ENCODE peak calls at places on chromosomes 12 and 14, in eight cellular contexts. Q is HepG2, S is IMR-90, K is body of pancreas, D is sigmoid colon, U is esophagus squamous epithelium, G is tibial nerve, A is transverse colon. W is an unnamed sample.

GRCh38 chr12:95228617-95229016 is 11.0 kb downstream of the VEZT start:
- DNase-seq in Q (no peak), S (no peak), K (no peak), D (no peak), U (no peak), G (no peak), A (no peak), W (no peak)

GRCh38 chr14:68942281-68943035 is 36.6 kb downstream of the ACTN1 start:
- DNase-seq in Q (no peak), S (peak), K (no peak), D (no peak), U (no peak), G (no peak), A (no peak), W (no peak)

GRCh38 chr12:31874961-31875608 is 84.1 kb upstream of the RESF1 start:
- DNase-seq in Q (no peak), S (peak), K (peak), D (peak), U (peak), G (no peak), A (peak), W (peak)

GRCh38 chr14:64726585-64726890 is 22.3 kb downstream of the PLEKHG3 start:
- DNase-seq in Q (no peak), S (peak), K (peak), D (peak), U (no peak), G (no peak), A (peak), W (no peak)

GRCh38 chr12:32450363-32450762 is 51.0 kb downstream of the FGD4 start:
- DNase-seq in Q (no peak), S (no peak), K (no peak), D (no peak), U (no peak), G (no peak), A (no peak), W (no peak)

GRCh38 chr12:95857151-95857550 is 1.6 kb upstream of the SNRPF start:
- DNase-seq in Q (peak), S (no peak), K (no peak), D (no peak), U (no peak), G (no peak), A (no peak), W (no peak)

GRCh38 chr12:88207921-88208640 is 66.0 kb downstream of the TMTC3 start:
- DNase-seq in Q (no peak), S (peak), K (no peak), D (no peak), U (no peak), G (no peak), A (no peak), W (no peak)

GRCh38 chr12:109701064-109701463 is 12.6 kb upstream of the FAM222A start:
- DNase-seq in Q (no peak), S (no peak), K (no peak), D (no peak), U (no peak), G (no peak), A (no peak), W (no peak)

GRCh38 chr12:123712780-123713319 is 697 bp downstream of the ATP6V0A2 start:
- DNase-seq in Q (peak), S (no peak), K (no peak), D (no peak), U (no peak), G (no peak), A (no peak), W (no peak)

GRCh38 chr12:123715151-123715676 is 3.1 kb downstream of the ATP6V0A2 start:
- DNase-seq in Q (no peak), S (peak), K (no peak), D (no peak), U (no peak), G (no peak), A (no peak), W (no peak)

GRCh38 chr12:123713398-123714301 is 1.5 kb downstream of the ATP6V0A2 start:
- DNase-seq in Q (peak), S (peak), K (peak), D (no peak), U (no peak), G (no peak), A (peak), W (no peak)

DNA sequence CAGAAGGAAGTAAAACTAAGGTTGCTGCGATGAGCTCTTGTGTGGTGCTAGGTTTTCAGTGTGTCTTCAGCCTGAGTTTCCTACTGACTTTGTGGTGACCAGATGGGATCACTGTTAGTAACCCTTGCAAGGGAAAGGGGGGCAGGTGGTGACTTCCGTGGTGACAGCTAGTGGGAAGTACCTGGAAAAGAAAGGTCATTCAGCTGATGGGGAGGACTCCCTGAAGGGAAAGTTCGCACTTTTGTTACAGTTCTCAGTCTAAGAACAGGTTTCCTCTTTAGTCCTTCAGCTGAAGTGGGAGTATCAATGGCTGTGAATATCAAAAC is 2.1 kb downstream of the ATP6V0A2 start:
- DNase-seq in Q (no peak), S (no peak), K (no peak), D (no peak), U (no peak), G (no peak), A (no peak), W (no peak)
- TF ChIP-seq POLR2A in Q (no peak), S (no peak), K (no peak), D (no peak), U (no peak), G (no peak), A (no peak), W (no peak)

DNA sequence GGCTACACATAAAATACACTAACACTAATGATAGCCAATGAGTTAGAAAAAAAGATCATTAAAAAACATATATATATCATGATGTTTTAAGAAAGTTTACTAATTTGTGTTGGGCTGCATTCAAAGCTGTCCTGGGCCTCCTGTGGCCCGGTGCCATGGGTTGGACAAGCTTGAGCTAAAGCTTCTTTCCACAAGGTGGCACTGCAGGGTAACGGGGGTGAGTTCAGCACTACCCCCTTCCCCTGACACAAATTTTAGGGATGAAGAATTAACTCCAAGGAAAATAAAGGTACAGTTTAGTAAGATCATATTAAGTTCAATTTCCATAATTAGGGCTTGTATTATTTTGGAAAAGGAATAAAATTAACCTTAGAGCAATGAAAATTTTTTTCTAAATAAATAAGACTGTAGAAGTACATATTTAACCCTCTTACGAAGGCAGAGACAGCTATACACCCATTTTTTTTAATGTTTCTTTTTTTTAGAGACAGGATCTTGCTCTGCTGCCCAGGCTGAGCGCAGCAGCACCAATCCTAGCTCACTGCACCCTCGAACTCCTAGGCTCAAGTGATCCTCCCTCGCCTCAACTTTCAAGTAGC is 38.9 kb downstream of the PPP1R13B start:
- DNase-seq in Q (peak), S (peak), K (peak), D (peak), U (no peak), G (peak), A (peak), W (peak)
- TF ChIP-seq CTCF in Q (peak), S (peak), K (peak), D (peak), U (peak), G (peak), A (peak), W (peak)

GRCh38 chr14:33629721-33630287 is 321.1 kb downstream of the EGLN3 start:
- DNase-seq in Q (no peak), S (no peak), K (no peak), D (no peak), U (no peak), G (no peak), A (no peak), W (no peak)
- TF ChIP-seq POLR2A in Q (no peak), S (no peak), K (no peak), D (no peak), U (no peak), G (no peak), A (no peak), W (no peak)

GRCh38 chr14:88492272-88493089 is 62.3 kb downstream of the PTPN21 start:
- DNase-seq in Q (peak), S (peak), K (peak), D (peak), U (peak), G (peak), A (peak), W (no peak)
- TF ChIP-seq CTCF in Q (peak), S (peak), K (peak), D (peak), U (peak), G (peak), A (peak), W (peak)

GRCh38 chr14:100081997-100082625 is 16.9 kb downstream of the EVL start:
- DNase-seq in Q (no peak), S (no peak), K (no peak), D (no peak), U (no peak), G (no peak), A (no peak), W (no peak)

GRCh38 chr14:100080206-100080605 is 15.0 kb downstream of the EVL start:
- DNase-seq in Q (no peak), S (no peak), K (no peak), D (no peak), U (no peak), G (no peak), A (no peak), W (no peak)

GRCh38 chr14:100083706-100084105 is 18.5 kb downstream of the EVL start:
- DNase-seq in Q (no peak), S (peak), K (no peak), D (no peak), U (no peak), G (no peak), A (no peak), W (no peak)

GRCh38 chr14:100084591-100084990 is 19.4 kb downstream of the EVL start:
- DNase-seq in Q (no peak), S (no peak), K (no peak), D (no peak), U (no peak), G (no peak), A (no peak), W (no peak)

GRCh38 chr14:100082723-100083122 is 17.5 kb downstream of the EVL start:
- DNase-seq in Q (no peak), S (no peak), K (no peak), D (no peak), U (no peak), G (no peak), A (no peak), W (no peak)
- TF ChIP-seq POLR2A in Q (no peak), S (no peak), K (no peak), D (no peak), U (no peak), G (no peak), A (no peak), W (no peak)

DNA sequence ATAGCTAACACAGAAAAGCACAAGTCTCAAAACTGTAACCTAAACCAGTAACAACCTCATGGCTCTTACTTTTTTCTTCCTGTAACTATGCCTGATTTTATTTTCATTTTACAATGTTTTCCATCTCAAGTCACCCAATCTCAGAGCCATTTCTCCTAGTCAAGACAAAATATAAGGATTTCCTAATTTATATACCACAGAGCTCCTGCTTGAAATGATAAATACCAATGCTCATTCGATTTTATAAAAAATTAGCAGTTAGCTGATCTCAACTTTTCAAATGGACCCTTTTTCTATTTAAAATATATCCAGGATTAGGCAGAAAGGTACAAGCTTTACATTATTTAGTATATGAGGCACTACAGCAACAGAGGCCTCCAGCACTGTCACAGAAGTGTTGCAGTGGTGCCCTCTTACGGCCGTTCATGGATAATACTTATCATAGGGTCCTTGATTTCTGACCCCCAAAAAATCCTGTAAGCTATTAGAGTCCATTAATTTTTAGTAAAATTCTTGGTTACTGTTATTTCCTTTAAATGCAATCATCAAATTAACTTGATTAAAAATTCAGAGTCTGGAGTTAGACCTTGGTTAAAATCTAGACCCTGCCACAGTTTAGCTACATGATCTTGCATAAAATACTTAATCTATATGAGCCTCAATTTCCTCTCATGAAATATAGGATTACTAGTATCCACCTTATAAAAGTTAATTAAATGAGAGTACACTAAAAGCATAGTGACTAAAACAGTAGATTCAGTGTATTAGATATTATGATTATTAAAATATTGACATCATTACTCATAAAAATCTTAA is 68.3 kb downstream of the SEC23A start:
- DNase-seq in Q (peak), S (no peak), K (no peak), D (no peak), U (no peak), G (no peak), A (no peak), W (no peak)
- TF ChIP-seq CTCF in Q (peak), S (peak), K (peak), D (no peak), U (no peak), G (no peak), A (peak), W (no peak)

GRCh38 chr12:48681416-48681737 is 661 bp downstream of the KANSL2 start:
- DNase-seq in Q (peak), S (peak), K (no peak), D (no peak), U (no peak), G (no peak), A (no peak), W (no peak)

GRCh38 chr12:48680861-48681260 is 1.2 kb downstream of the KANSL2 start:
- DNase-seq in Q (no peak), S (no peak), K (no peak), D (no peak), U (no peak), G (no peak), A (no peak), W (no peak)

GRCh38 chr12:48682927-48683326 is 889 bp upstream of the KANSL2 start:
- DNase-seq in Q (no peak), S (no peak), K (no peak), D (no peak), U (no peak), G (no peak), A (no peak), W (no peak)

GRCh38 chr12:48683534-48683933 is 1.5 kb upstream of the KANSL2 start:
- DNase-seq in Q (no peak), S (no peak), K (no peak), D (no peak), U (no peak), G (no peak), A (no peak), W (no peak)

GRCh38 chr12:48681738-48682532 is at the start of gene KANSL2:
- DNase-seq in Q (peak), S (peak), K (peak), D (peak), U (peak), G (peak), A (peak), W (peak)
- TF ChIP-seq POLR2A in Q (peak), S (peak), K (peak), D (peak), U (peak), G (peak), A (peak), W (peak)

DNA sequence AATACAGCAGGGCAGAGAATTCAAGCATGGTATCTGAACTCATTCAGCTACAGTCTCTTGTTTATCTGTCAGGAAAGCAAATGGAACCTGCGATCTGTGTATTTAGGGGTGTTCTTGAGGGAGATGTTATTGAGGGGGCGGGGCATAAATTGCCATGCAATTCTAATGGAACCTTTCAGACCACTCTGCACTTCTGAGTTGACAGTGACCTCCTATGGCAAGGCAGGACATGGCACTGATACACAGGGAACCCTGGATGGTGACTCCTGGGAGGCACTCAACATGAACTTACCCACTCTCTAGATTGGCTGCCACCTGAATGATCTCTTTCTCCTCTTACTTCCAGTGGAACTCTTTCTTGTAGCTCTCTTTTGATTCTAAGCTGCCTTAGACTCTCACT is 787.3 kb downstream of the VRK1 start:
- DNase-seq in Q (no peak), S (no peak), K (no peak), D (no peak), U (no peak), G (no peak), A (no peak), W (no peak)
- TF ChIP-seq CTCF in Q (no peak), S (no peak), K (no peak), D (no peak), U (peak), G (no peak), A (no peak), W (no peak)

GRCh38 chr14:21924479-21924878 is 250.9 kb upstream of the OR4E1 start:
- DNase-seq in Q (no peak), S (no peak), K (no peak), D (no peak), U (no peak), G (no peak), A (peak), W (no peak)
- TF ChIP-seq POLR2A in Q (no peak), S (no peak), K (no peak), D (no peak), U (no peak), G (no peak), A (no peak), W (no peak)

DNA sequence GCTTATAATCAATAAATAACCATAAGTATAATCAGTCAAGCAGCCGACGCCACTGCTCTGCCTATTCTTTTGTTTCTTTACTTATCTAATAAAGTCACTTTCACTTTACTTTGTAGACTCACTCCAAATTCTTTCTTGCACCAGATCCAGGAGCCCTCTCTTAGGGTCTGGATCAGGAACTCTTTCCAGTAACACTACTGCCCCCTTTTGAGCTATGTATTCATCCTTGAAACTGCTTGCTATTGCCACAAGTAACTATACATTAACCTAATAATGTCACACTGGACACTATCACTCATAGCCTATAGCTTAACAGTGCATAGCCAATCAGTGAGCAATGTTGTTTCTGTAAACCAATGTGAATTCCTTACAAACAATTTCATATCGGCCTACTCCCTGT is 2.8 kb upstream of the NID2 start:
- DNase-seq in Q (no peak), S (peak), K (no peak), D (no peak), U (no peak), G (no peak), A (no peak), W (no peak)
- TF ChIP-seq CTCF in Q (no peak), S (peak), K (no peak), D (no peak), U (no peak), G (no peak), A (no peak), W (peak)

W was measured in heart left ventricle.